ENCODE peak calls at places on chromosomes 16 and 17, in four cellular contexts. Y, M, K and I are unnamed samples.

GRCh38 chr17:40510328-40510648 is 8.9 kb upstream of the TNS4 start:
- DNase-seq in Y (no peak), M (peak; percentile 33), K (no peak), I (peak; percentile 87)

GRCh38 chr16:72191551-72191950 is 19.6 kb upstream of the PMFBP1 start:
- DNase-seq in Y (no peak), M (peak; percentile 49), K (no peak), I (no peak)

GRCh38 chr16:30971298-30971697 is 13.7 kb upstream of the HSD3B7 start:
- DNase-seq in Y (no peak), M (no peak), K (no peak), I (no peak)

GRCh38 chr16:14497245-14498082 is 132.6 kb downstream of the PARN start:
- DNase-seq in Y (no peak), M (no peak), K (no peak), I (no peak)

GRCh38 chr16:69796285-69797118 is 34.4 kb downstream of the WWP2 start:
- DNase-seq in Y (peak; percentile 25), M (no peak), K (peak; percentile 55), I (no peak)

GRCh38 chr17:5264930-5265329 is 17.2 kb upstream of the RABEP1 start:
- DNase-seq in Y (no peak), M (no peak), K (no peak), I (no peak)

GRCh38 chr16:57694556-57695377 is at the start of gene DRC7:
- DNase-seq in Y (peak; percentile 25), M (no peak), K (peak; percentile 57), I (peak; percentile 42)

GRCh38 chr17:38958756-38959155 is 8.4 kb downstream of the FBXO47 start:
- DNase-seq in Y (no peak), M (no peak), K (no peak), I (no peak)

GRCh38 chr17:44786551-44787081 is 27.8 kb downstream of the ADAM11 start:
- DNase-seq in Y (no peak), M (peak; percentile 36), K (no peak), I (no peak)

GRCh38 chr16:559411-560207 is 585 bp upstream of the PRR35 start:
- DNase-seq in Y (no peak), M (no peak), K (no peak), I (no peak)

GRCh38 chr16:12600536-12601256 is 203.0 kb downstream of the CPPED1 start:
- DNase-seq in Y (no peak), M (no peak), K (no peak), I (no peak)

GRCh38 chr17:73722163-73722562 is 77.9 kb upstream of the SDK2 start:
- DNase-seq in Y (no peak), M (no peak), K (no peak), I (no peak)

GRCh38 chr17:32350662-32351418 is 883 bp downstream of the ZNF207 start:
- DNase-seq in Y (peak; percentile 33), M (no peak), K (no peak), I (peak; percentile 35)

GRCh38 chr17:55069983-55070529 is 101.5 kb downstream of the STXBP4 start:
- DNase-seq in Y (no peak), M (no peak), K (no peak), I (no peak)

GRCh38 chr17:79814966-79815835 is 18.3 kb upstream of the CBX8 start:
- DNase-seq in Y (peak; percentile 68), M (peak; percentile 46), K (no peak), I (peak; percentile 46)

GRCh38 chr16:75074920-75075687 is 41.5 kb downstream of the LDHD start:
- DNase-seq in Y (peak; percentile 74), M (no peak), K (no peak), I (no peak)

GRCh38 chr16:31200821-31201510 is 1.6 kb downstream of the PYCARD start:
- DNase-seq in Y (no peak), M (no peak), K (no peak), I (peak; percentile 34)

GRCh38 chr16:82061861-82062525 is 26.9 kb downstream of the HSD17B2 start:
- DNase-seq in Y (no peak), M (no peak), K (peak; percentile 7), I (no peak)

GRCh38 chr17:82388223-82388921 is 16.8 kb downstream of the UTS2R start:
- DNase-seq in Y (peak; percentile 65), M (peak; percentile 73), K (no peak), I (peak; percentile 47)

DNA sequence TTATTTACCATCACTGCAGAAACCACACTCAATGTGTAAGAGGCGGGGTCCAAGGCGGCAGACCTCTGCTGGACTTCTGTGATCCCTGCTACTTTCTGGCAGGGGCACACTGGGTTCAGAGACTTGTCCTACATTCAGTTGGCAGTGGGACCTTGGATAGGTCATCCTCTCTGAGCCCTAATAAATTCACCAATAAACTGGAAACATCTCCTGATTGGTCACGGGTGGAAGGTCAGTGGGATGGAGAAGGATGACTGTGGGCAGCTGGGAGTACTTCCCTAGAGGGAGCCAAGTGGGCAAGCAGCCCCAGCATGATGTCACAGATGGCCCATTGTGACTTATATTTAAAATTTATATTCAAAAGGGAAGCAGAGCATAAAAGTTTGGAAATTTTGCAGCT is 49.7 kb downstream of the RNF112 start:
- DNase-seq in Y (peak; percentile 22), M (no peak), K (no peak), I (peak; percentile 43)
- H3K27me3 ChIP-seq in Y (no peaks in the 10 kb centered on the region), M (no peaks in the 10 kb centered on the region), K (no peaks in the 10 kb centered on the region), I (no peaks in the 10 kb centered on the region)

GRCh38 chr17:60577147-60577925 is 22.7 kb upstream of the PPM1D start:
- DNase-seq in Y (peak; percentile 25), M (no peak), K (no peak), I (peak; percentile 49)
- H3K4me3 ChIP-seq in Y (peak overlapping the region; percentile 24), M (peak overlapping the region; percentile 32), K (no peak overlapping the region), I (peak overlapping the region; percentile 38)

GRCh38 chr17:49692751-49693150 is 14.9 kb upstream of the SPOP start:
- DNase-seq in Y (no peak), M (no peak), K (no peak), I (no peak)

GRCh38 chr17:49690256-49690655 is 12.4 kb upstream of the SPOP start:
- DNase-seq in Y (no peak), M (no peak), K (no peak), I (no peak)

GRCh38 chr17:49687878-49688491 is 10.1 kb upstream of the SPOP start:
- DNase-seq in Y (no peak), M (no peak), K (no peak), I (no peak)

GRCh38 chr17:49691677-49692191 is 13.8 kb upstream of the SPOP start:
- DNase-seq in Y (no peak), M (no peak), K (no peak), I (no peak)

GRCh38 chr17:49691086-49691676 is 13.3 kb upstream of the SPOP start:
- DNase-seq in Y (peak; percentile 25), M (no peak), K (no peak), I (peak; percentile 14)
- H3K27me3 ChIP-seq in Y (no peaks in the 10 kb centered on the region), M (no peaks in the 10 kb centered on the region), K (no peaks in the 10 kb centered on the region), I (peaks cover 3% of the 10 kb centered on the region)

GRCh38 chr16:80827007-80827406 is 22.6 kb upstream of the CDYL2 start:
- DNase-seq in Y (no peak), M (no peak), K (no peak), I (no peak)

GRCh38 chr16:80819988-80820387 is 15.6 kb upstream of the CDYL2 start:
- DNase-seq in Y (no peak), M (no peak), K (no peak), I (no peak)

GRCh38 chr16:80828495-80828894 is 24.1 kb upstream of the CDYL2 start:
- DNase-seq in Y (no peak), M (no peak), K (no peak), I (no peak)

GRCh38 chr16:80824623-80825364 is 20.4 kb upstream of the CDYL2 start:
- DNase-seq in Y (peak; percentile 24), M (no peak), K (no peak), I (no peak)

DNA sequence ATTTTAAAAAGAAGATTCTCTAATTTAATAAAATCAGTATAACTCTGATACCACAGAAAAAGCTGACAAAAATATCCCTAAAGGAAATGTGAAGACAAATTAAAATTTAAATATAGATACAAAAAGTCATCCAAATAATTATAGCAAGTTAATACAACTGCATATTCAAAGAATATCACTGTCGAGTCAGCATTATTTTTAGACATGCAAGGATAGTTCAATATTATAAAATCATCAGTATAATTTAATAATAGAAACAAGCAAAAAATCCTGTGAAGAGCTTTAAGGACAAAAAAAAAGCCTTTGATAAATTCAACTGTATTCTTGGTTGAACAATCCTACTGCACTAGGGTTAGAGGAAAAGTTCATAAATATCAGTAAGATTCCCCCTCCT is 21.0 kb upstream of the CDYL2 start:
- DNase-seq in Y (no peak), M (no peak), K (no peak), I (no peak)
- H3K4me3 ChIP-seq in Y (no peak overlapping the region), M (no peak overlapping the region), K (no peak overlapping the region), I (no peak overlapping the region)

GRCh38 chr17:6713130-6713917 is at the start of gene SLC13A5:
- DNase-seq in Y (no peak), M (peak; percentile 71), K (no peak), I (no peak)
- H3K27me3 ChIP-seq in Y (peaks cover 54% of the 10 kb centered on the region), M (no peaks in the 10 kb centered on the region), K (peaks cover 8% of the 10 kb centered on the region), I (no peaks in the 10 kb centered on the region)

GRCh38 chr17:49079840-49080663 is 52.5 kb upstream of the B4GALNT2 start:
- DNase-seq in Y (no peak), M (no peak), K (no peak), I (no peak)
- H3K4me3 ChIP-seq in Y (no peak overlapping the region), M (no peak overlapping the region), K (no peak overlapping the region), I (no peak overlapping the region)